ENCODE peak calls at places on chromosomes 5 and 9, in nine cellular contexts. T is HuH-7; R is tibial artery; N is NCI-H460; Y is kidney glomerular epithelial cell; O is colonic mucosa; F is GOT3; B is stimulated activated CD4-positive, alpha-beta T cell treated with anti-CD3 and anti-CD28 coated beads, Interleukin-1b, Interleukin-23, amount 100 ng/mL, for 24 hours; W is SK-N-DZ. H is an unnamed sample.

GRCh38 chr5:132915681-132916080 is 42.2 kb downstream of the LEAP2 start:
- DNase-seq in B (no peak), R (no peak), W (no peak), N (no peak), O (no peak), T (no peak), F (no peak), Y (no peak), H (no peak)

GRCh38 chr5:15009420-15009819 is 137.8 kb upstream of the ANKH start:
- DNase-seq in O (peak), W (no peak), F (no peak), Y (peak), N (peak), T (peak), B (no peak), R (no peak), H (no peak)

GRCh38 chr9:133539434-133539833 is 4.9 kb downstream of the ADAMTSL2 start:
- DNase-seq in O (peak), Y (no peak), N (no peak), F (no peak), R (no peak), T (no peak), B (no peak), W (no peak), H (peak)

GRCh38 chr5:168106008-168106761 is 185.3 kb upstream of the WWC1 start:
- DNase-seq in T (no peak), B (no peak), Y (peak), F (no peak), R (no peak), N (no peak), O (no peak), W (no peak), H (peak)

GRCh38 chr9:110650261-110650660 is 18.3 kb upstream of the MUSK start:
- DNase-seq in Y (no peak), R (no peak), N (no peak), F (no peak), O (no peak), W (no peak), B (no peak), T (no peak), H (no peak)

GRCh38 chr5:177959315-177959714 is 36.7 kb downstream of the PROP1 start:
- DNase-seq in T (no peak), R (no peak), O (no peak), Y (no peak), F (no peak), B (no peak), N (no peak), W (no peak), H (no peak)

GRCh38 chr5:146213210-146213838 is 9.9 kb downstream of the RBM27 start:
- DNase-seq in R (no peak), N (no peak), Y (peak), O (no peak), B (no peak), F (no peak), T (peak), W (no peak), H (no peak)

GRCh38 chr9:17926246-17926645 is 347.4 kb downstream of the SH3GL2 start:
- DNase-seq in W (no peak), T (no peak), N (no peak), R (no peak), O (no peak), Y (no peak), B (no peak), F (no peak), H (no peak)

GRCh38 chr5:88761269-88761880 is 121.6 kb downstream of the MEF2C start:
- DNase-seq in N (peak), R (no peak), T (no peak), B (no peak), O (no peak), F (no peak), Y (peak), W (no peak), H (no peak)

GRCh38 chr5:132477784-132478497 is 12.6 kb downstream of the IRF1 start:
- DNase-seq in W (no peak), T (no peak), N (no peak), R (no peak), O (peak), F (no peak), Y (no peak), B (no peak), H (no peak)

GRCh38 chr5:181229996-181230395 is 6.9 kb downstream of the TRIM41 start:
- DNase-seq in N (no peak), T (no peak), B (no peak), W (no peak), Y (no peak), O (no peak), F (no peak), R (no peak), H (no peak)

GRCh38 chr5:151812757-151813309 is 41.1 kb downstream of the G3BP1 start:
- DNase-seq in F (no peak), Y (no peak), T (no peak), O (no peak), B (no peak), R (no peak), N (no peak), W (no peak), H (no peak)